ENCODE peak calls at places on chromosome 18, in six cellular contexts. K is activated T-helper 1 cell treated with anti-CD3 and anti-CD28 coated beads, Interleukin-2, amount 50 U/mL, for 16 hours; X is lung; G is activated T-cell treated with anti-CD3 and anti-CD28 coated beads, Interleukin-2, amount 50 U/mL, for 48 hours; O is EL; P is HT1080. M is an unnamed sample.

GRCh38 chr18:76480913-76481312 is 14.1 kb downstream of the ZNF516 start:
- DNase-seq in K (no peak), O (no peak), X (no peak), P (no peak), G (no peak), M (no peak)

GRCh38 chr18:42157420-42157819 is 202.4 kb downstream of the PIK3C3 start:
- DNase-seq in G (no peak), X (no peak), O (no peak), P (no peak), K (no peak), M (no peak)

GRCh38 chr18:71398530-71398929 is 1109.7 kb downstream of the SOCS6 start:
- DNase-seq in X (no peak), G (no peak), K (no peak), P (peak), O (no peak), M (no peak)

GRCh38 chr18:70464343-70465114 is 175.7 kb downstream of the SOCS6 start:
- DNase-seq in O (peak), X (peak), K (no peak), P (peak), G (peak), M (no peak)

GRCh38 chr18:63819780-63820179 is 44.6 kb downstream of the SERPINB7 start:
- DNase-seq in P (no peak), O (peak), X (no peak), G (no peak), K (no peak), M (no peak)

GRCh38 chr18:9941108-9941507 is 27.3 kb downstream of the VAPA start:
- DNase-seq in P (no peak), O (no peak), G (no peak), X (no peak), K (no peak), M (no peak)

GRCh38 chr18:37844209-37844970 is 278.8 kb upstream of the CELF4 start:
- DNase-seq in O (no peak), G (no peak), P (no peak), X (no peak), K (no peak), M (no peak)

GRCh38 chr18:66795011-66795410 is 191.1 kb upstream of the CDH19 start:
- DNase-seq in K (no peak), X (no peak), P (no peak), G (no peak), O (no peak), M (no peak)

GRCh38 chr18:27712066-27712465 is 464.9 kb downstream of the CDH2 start:
- DNase-seq in G (no peak), P (no peak), O (no peak), X (no peak), K (no peak), M (no peak)

GRCh38 chr18:22241806-22242440 is 72.5 kb downstream of the GATA6 start:
- DNase-seq in X (no peak), O (no peak), K (no peak), G (no peak), P (no peak), M (no peak)

GRCh38 chr18:54909538-54909937 is 49.7 kb downstream of the CCDC68 start:
- DNase-seq in X (no peak), K (no peak), P (no peak), O (no peak), G (no peak), M (no peak)

M was measured in esophagus squamous epithelium.